ENCODE peak calls at places on chromosomes 1 and 21, in nine cellular contexts. L is OCI-LY7, V is kidney, F is ascending aorta, P is uterus, H is epithelial cell of esophagus, I is activated B cell treated with CpG ODN at 0.5 μM for 24 hours, C is omental fat pad, Q is endodermal cell. K is an unnamed sample.

GRCh38 chr1:156860113-156860638 is 489 bp upstream of the NTRK1 start:
- DNase-seq in I (peak; percentile 46), C (no peak), H (peak; percentile 42), L (peak; percentile 63), V (peak; percentile 80), F (no peak), P (no peak), Q (peak; percentile 86), K (peak; percentile 68)

GRCh38 chr21:42624095-42624830 is 29.2 kb upstream of the PDE9A start:
- DNase-seq in L (no peak), P (peak; percentile 6), H (no peak), C (no peak), I (no peak), Q (no peak), V (peak; percentile 63), F (no peak), K (no peak)

GRCh38 chr1:98001764-98002163 is 80.9 kb upstream of the DPYD start:
- DNase-seq in P (no peak), F (no peak), C (no peak), L (no peak), Q (no peak), V (no peak), H (no peak), I (no peak), K (no peak)

GRCh38 chr21:44929242-44929798 is 8.6 kb upstream of the ITGB2 start:
- DNase-seq in C (no peak), I (no peak), Q (peak; percentile 44), L (no peak), V (peak; percentile 68), P (no peak), H (no peak), F (no peak), K (no peak)

GRCh38 chr21:42336065-42336464 is 14.7 kb downstream of the TFF2 start:
- DNase-seq in C (no peak), V (no peak), Q (peak; percentile 80), F (no peak), L (no peak), I (no peak), H (peak; percentile 16), P (no peak), K (no peak)

GRCh38 chr21:34130598-34130985 is 57.2 kb downstream of the MRPS6 start:
- DNase-seq in H (no peak), C (no peak), L (no peak), I (no peak), P (no peak), V (no peak), Q (no peak), F (no peak), K (no peak)

GRCh38 chr1:58988752-58989151 is 204.9 kb upstream of the JUN start:
- DNase-seq in V (no peak), L (no peak), Q (no peak), I (no peak), F (no peak), C (no peak), H (no peak), P (no peak), K (no peak)

GRCh38 chr1:201745023-201745422 is 83.9 kb upstream of the IPO9 start:
- DNase-seq in V (no peak), H (peak; percentile 74), I (no peak), P (no peak), C (no peak), F (no peak), Q (no peak), L (no peak), K (no peak)

GRCh38 chr1:6273380-6273891 is 12.5 kb upstream of the GPR153 start:
- DNase-seq in I (no peak), F (no peak), C (no peak), L (no peak), P (peak; percentile 56), H (peak; percentile 54), V (peak; percentile 92), Q (peak; percentile 84), K (no peak)

GRCh38 chr1:221025391-221026355 is 146.4 kb downstream of the HLX start:
- DNase-seq in H (no peak), F (no peak), I (peak; percentile 24), P (no peak), Q (no peak), V (no peak), L (no peak), C (no peak), K (no peak)

GRCh38 chr1:30923597-30923996 is 15.0 kb upstream of the SDC3 start:
- DNase-seq in F (no peak), V (no peak), I (no peak), Q (no peak), P (no peak), C (no peak), L (no peak), H (no peak), K (no peak)

GRCh38 chr21:34684174-34684876 is 15.5 kb downstream of the CLIC6 start:
- DNase-seq in C (no peak), L (no peak), Q (no peak), V (no peak), I (no peak), F (no peak), H (no peak), P (no peak), K (no peak)

GRCh38 chr1:54577612-54578011 is 29.6 kb downstream of the ACOT11 start:
- DNase-seq in I (no peak), L (no peak), H (no peak), C (no peak), Q (no peak), P (peak; percentile 33), V (peak; percentile 90), F (peak; percentile 88), K (no peak)

GRCh38 chr1:179509384-179509783 is 66.4 kb downstream of the NPHS2 start:
- DNase-seq in P (no peak), Q (no peak), I (no peak), L (no peak), V (no peak), H (no peak), C (no peak), F (no peak), K (no peak)

GRCh38 chr1:52364235-52364839 is 1.7 kb downstream of the CC2D1B start:
- DNase-seq in C (no peak), V (peak; percentile 58), L (peak; percentile 26), P (no peak), Q (peak; percentile 66), H (no peak), F (no peak), I (no peak), K (no peak)

GRCh38 chr1:225437710-225438437 is 10.0 kb upstream of the LBR start:
- DNase-seq in V (no peak), H (peak; percentile 36), I (no peak), L (no peak), F (no peak), Q (peak; percentile 78), C (no peak), P (no peak), K (peak; percentile 44)

GRCh38 chr1:170881268-170882265 is 53.8 kb upstream of the MROH9 start:
- DNase-seq in C (no peak), I (no peak), H (peak; percentile 36), L (no peak), V (no peak), F (no peak), P (peak; percentile 13), Q (no peak), K (no peak)

GRCh38 chr1:77579547-77579946 is 102.9 kb downstream of the ZZZ3 start:
- DNase-seq in F (no peak), H (no peak), V (no peak), Q (no peak), L (no peak), I (no peak), C (no peak), P (no peak), K (no peak)
- TF ChIP-seq CTCF in F (no peak), H (no peak), V (no peak), Q (peak; percentile 41), L (peak; percentile 32), I (no peak), C (no peak), P (no peak), K (peak; percentile 66)

GRCh38 chr1:227255086-227255732 is 63.1 kb downstream of the CDC42BPA start:
- DNase-seq in Q (no peak), C (no peak), F (no peak), L (no peak), P (no peak), V (no peak), I (no peak), H (no peak), K (no peak)

GRCh38 chr1:227260433-227260832 is 57.9 kb downstream of the CDC42BPA start:
- DNase-seq in C (no peak), H (no peak), V (no peak), I (no peak), Q (no peak), F (no peak), L (no peak), P (no peak), K (no peak)

GRCh38 chr1:227253065-227253464 is 65.2 kb downstream of the CDC42BPA start:
- DNase-seq in I (no peak), H (no peak), L (no peak), Q (no peak), C (no peak), V (no peak), F (no peak), P (no peak), K (no peak)

GRCh38 chr1:227261501-227261900 is 56.8 kb downstream of the CDC42BPA start:
- DNase-seq in I (no peak), F (no peak), V (no peak), H (no peak), L (no peak), P (no peak), Q (no peak), C (no peak), K (no peak)

GRCh38 chr1:227257964-227258363 is 60.3 kb downstream of the CDC42BPA start:
- DNase-seq in L (no peak), H (no peak), F (no peak), I (no peak), V (no peak), Q (peak; percentile 73), P (no peak), C (no peak), K (no peak)
- TF ChIP-seq CTCF in L (peak; percentile 29), H (no peak), F (no peak), I (no peak), V (no peak), Q (peak; percentile 64), P (no peak), C (no peak), K (no peak)

DNA sequence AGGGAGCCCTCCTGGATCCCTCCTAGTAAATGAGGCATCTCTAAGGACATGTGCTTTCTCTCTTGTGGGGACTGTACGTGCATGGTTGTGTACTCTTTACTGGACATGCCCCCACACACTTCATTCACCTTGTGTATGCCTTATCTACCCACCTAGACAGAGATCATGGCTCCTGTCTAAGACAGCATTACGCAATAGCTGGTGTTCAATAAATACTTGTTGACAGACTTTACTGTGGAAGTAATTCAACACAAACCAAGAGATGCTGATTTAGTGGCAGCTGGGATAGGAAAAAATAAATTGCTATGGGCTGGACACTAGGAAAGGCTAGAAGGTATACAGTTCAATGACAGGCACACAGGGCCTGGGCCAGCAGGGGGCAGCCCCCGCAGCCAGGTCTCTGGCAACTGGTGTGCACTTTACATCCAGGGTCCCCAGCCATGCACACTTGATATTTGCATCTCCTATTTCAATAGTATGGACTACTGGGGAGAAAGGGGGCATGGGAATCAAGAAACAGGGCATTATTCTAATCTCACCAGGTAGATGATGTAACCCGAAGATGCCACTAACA is 24.2 kb downstream of the TRABD2B start:
- DNase-seq in Q (no peak), L (no peak), F (peak; percentile 19), V (no peak), C (no peak), P (no peak), H (no peak), I (no peak), K (peak; percentile 48)
- TF ChIP-seq CTCF in Q (peak; percentile 80), L (peak; percentile 67), F (no peak), V (no peak), C (no peak), P (no peak), H (peak; percentile 20), I (no peak), K (peak; percentile 36)

GRCh38 chr21:46639489-46640386 is 4.3 kb downstream of the PRMT2 start:
- DNase-seq in L (peak; percentile 11), H (peak; percentile 40), I (no peak), C (no peak), V (no peak), Q (no peak), F (no peak), P (no peak), K (no peak)
- TF ChIP-seq CTCF in L (peak; percentile 54), H (peak; percentile 39), I (no peak), C (no peak), V (no peak), Q (peak; percentile 52), F (peak; percentile 22), P (peak; percentile 18), K (peak; percentile 52)

K was measured in endothelial cell.